ENCODE peak calls at places on chromosomes 16 and 17, in six cellular contexts. U is tibial artery, V is tibial nerve, F is AG04450, N is mesendoderm, K is psoas muscle. P is an unnamed sample.

GRCh38 chr16:5678371-5678770 is 580.8 kb upstream of the EEF2KMT start:
- DNase-seq in U (no peak), V (no peak), F (no peak), N (peak; percentile 77), K (no peak), P (no peak)

GRCh38 chr17:63437287-63438091 is 8.6 kb downstream of the CYB561 start:
- DNase-seq in U (no peak), V (peak; percentile 41), F (no peak), N (no peak), K (peak; percentile 64), P (no peak)

GRCh38 chr16:67419502-67419901 is 3.2 kb upstream of the ZDHHC1 start:
- DNase-seq in U (no peak), V (no peak), F (no peak), N (no peak), K (no peak), P (no peak)

GRCh38 chr17:74152591-74153455 is 50.7 kb upstream of the RPL38 start:
- DNase-seq in U (no peak), V (no peak), F (no peak), N (peak; percentile 46), K (no peak), P (no peak)

GRCh38 chr16:47143329-47143676 is 442 bp downstream of the NETO2 start:
- DNase-seq in U (peak; percentile 26), V (no peak), F (no peak), N (peak; percentile 89), K (no peak), P (no peak)

GRCh38 chr17:69722518-69722917 is 308.0 kb downstream of the MAP2K6 start:
- DNase-seq in U (no peak), V (no peak), F (no peak), N (no peak), K (no peak), P (no peak)

GRCh38 chr17:61461967-61462733 is 9.9 kb downstream of the TBX4 start:
- DNase-seq in U (no peak), V (no peak), F (no peak), N (no peak), K (no peak), P (no peak)

GRCh38 chr17:60169921-60170817 is 20.4 kb downstream of the CA4 start:
- DNase-seq in U (no peak), V (no peak), F (no peak), N (no peak), K (no peak), P (no peak)

GRCh38 chr16:4280625-4281024 is 7.8 kb upstream of the TFAP4 start:
- DNase-seq in U (no peak), V (no peak), F (no peak), N (no peak), K (no peak), P (no peak)

GRCh38 chr17:17165666-17166308 is 40.3 kb downstream of the PLD6 start:
- DNase-seq in U (no peak), V (no peak), F (no peak), N (no peak), K (peak; percentile 69), P (no peak)

GRCh38 chr16:29819506-29819905 is 756 bp upstream of the MVP start:
- DNase-seq in U (no peak), V (no peak), F (no peak), N (peak; percentile 32), K (no peak), P (no peak)

GRCh38 chr16:972316-973002 is 1.7 kb upstream of the LMF1 start:
- DNase-seq in U (no peak), V (no peak), F (no peak), N (no peak), K (no peak), P (no peak)

GRCh38 chr17:80438806-80439205 is 23.8 kb downstream of the ENDOV start:
- DNase-seq in U (no peak), V (no peak), F (no peak), N (no peak), K (peak; percentile 30), P (no peak)

GRCh38 chr17:70320642-70321345 is 151.5 kb downstream of the KCNJ2 start:
- DNase-seq in U (no peak), V (no peak), F (no peak), N (no peak), K (no peak), P (no peak)

GRCh38 chr16:49181812-49182211 is 99.8 kb downstream of the CBLN1 start:
- DNase-seq in U (no peak), V (no peak), F (no peak), N (peak; percentile 1), K (no peak), P (no peak)

GRCh38 chr17:37096071-37096470 is 147.3 kb downstream of the AATF start:
- DNase-seq in U (no peak), V (no peak), F (no peak), N (no peak), K (no peak), P (no peak)

GRCh38 chr17:37361543-37361942 is 14.2 kb upstream of the C17orf78 start:
- DNase-seq in U (no peak), V (no peak), F (no peak), N (no peak), K (no peak), P (peak; percentile 97)

GRCh38 chr17:73027130-73027741 is 65.3 kb downstream of the SLC39A11 start:
- DNase-seq in U (no peak), V (no peak), F (no peak), N (no peak), K (no peak), P (no peak)

GRCh38 chr16:27291722-27292240 is 22.0 kb upstream of the IL4R start:
- DNase-seq in U (no peak), V (no peak), F (no peak), N (no peak), K (no peak), P (no peak)

GRCh38 chr17:72565006-72565405 is 444.2 kb downstream of the SOX9 start:
- DNase-seq in U (no peak), V (no peak), F (no peak), N (no peak), K (no peak), P (no peak)

GRCh38 chr16:30896203-30896889 is at the start of gene CTF1:
- DNase-seq in U (peak; percentile 79), V (peak; percentile 65), F (peak; percentile 78), N (peak; percentile 94), K (peak; percentile 88), P (peak; percentile 87)

GRCh38 chr17:49851387-49852291 is 3.8 kb upstream of the TAC4 start:
- DNase-seq in U (peak; percentile 71), V (peak; percentile 33), F (peak; percentile 15), N (peak; percentile 79), K (peak; percentile 87), P (no peak)

GRCh38 chr17:34171245-34171818 is 83.8 kb upstream of the CCL2 start:
- DNase-seq in U (peak; percentile 75), V (peak; percentile 52), F (no peak), N (peak; percentile 86), K (peak; percentile 63), P (no peak)

GRCh38 chr16:68490829-68491575 is 42.7 kb upstream of the SMPD3 start:
- DNase-seq in U (no peak), V (no peak), F (no peak), N (peak; percentile 83), K (no peak), P (peak; percentile 89)

GRCh38 chr17:55527520-55528118 is 16.4 kb upstream of the SMIM36 start:
- DNase-seq in U (peak; percentile 30), V (no peak), F (peak; percentile 44), N (peak; percentile 62), K (no peak), P (peak; percentile 33)

GRCh38 chr17:27554152-27554551 is 76.8 kb upstream of the LGALS9 start:
- DNase-seq in U (no peak), V (no peak), F (no peak), N (no peak), K (no peak), P (no peak)

DNA sequence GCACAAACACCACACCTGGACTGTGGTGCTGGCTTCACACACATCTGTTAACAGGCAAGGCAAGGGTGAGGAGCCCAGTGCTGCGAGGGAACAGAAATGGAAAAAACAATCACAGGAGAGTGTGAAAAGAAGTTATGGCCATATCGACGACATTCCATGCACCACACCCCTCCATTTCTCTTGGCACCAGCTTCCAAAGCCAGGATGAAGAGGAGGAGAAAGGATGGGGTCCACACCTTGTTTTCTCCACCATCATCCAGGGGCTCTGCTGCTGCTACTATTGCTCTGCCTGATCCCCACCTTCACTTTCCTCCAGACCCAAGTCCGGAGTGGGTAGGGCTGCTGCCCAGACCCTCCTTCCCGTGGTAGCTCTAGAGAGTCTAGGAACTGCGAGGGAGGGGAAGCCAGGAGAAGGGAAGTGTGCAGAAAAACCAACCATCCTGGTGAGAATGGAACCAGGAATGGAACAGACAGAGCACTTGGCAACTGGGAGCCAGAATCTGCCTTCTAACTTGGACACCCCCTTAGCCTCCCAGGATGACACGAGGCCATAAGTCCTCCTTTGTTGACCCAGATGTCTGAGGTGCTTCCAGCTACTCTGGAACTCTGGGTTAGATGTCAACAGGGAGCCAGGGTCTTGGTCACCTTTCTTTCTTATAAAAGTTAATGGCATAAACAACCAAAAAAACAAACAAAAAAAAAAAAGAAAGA is 1.2 kb upstream of the PROCA1 start:
- DNase-seq in U (no peak), V (no peak), F (no peak), N (no peak), K (no peak), P (no peak)
- H3K27ac ChIP-seq in U (peak overlapping the region; percentile 98), V (peak overlapping the region; percentile 94), F (no peak overlapping the region), N (peak overlapping the region; percentile 6), K (no peak overlapping the region), P (no peak overlapping the region)

GRCh38 chr17:81687770-81688541 is 4.1 kb downstream of the HGS start:
- DNase-seq in U (no peak), V (no peak), F (no peak), N (no peak), K (no peak), P (no peak)

GRCh38 chr17:81690549-81690948 is 6.7 kb downstream of the HGS start:
- DNase-seq in U (no peak), V (no peak), F (no peak), N (no peak), K (no peak), P (no peak)

GRCh38 chr17:81686614-81687013 is 2.8 kb downstream of the HGS start:
- DNase-seq in U (no peak), V (no peak), F (no peak), N (no peak), K (peak; percentile 51), P (no peak)

GRCh38 chr17:81690066-81690465 is 6.3 kb downstream of the HGS start:
- DNase-seq in U (no peak), V (no peak), F (no peak), N (no peak), K (no peak), P (no peak)

GRCh38 chr17:81688616-81689015 is 4.8 kb downstream of the HGS start:
- DNase-seq in U (no peak), V (no peak), F (no peak), N (no peak), K (no peak), P (no peak)
- H3K27me3 ChIP-seq in U (no peaks in the 10 kb centered on the region), V (no peaks in the 10 kb centered on the region), F (no peaks in the 10 kb centered on the region), N (no peaks in the 10 kb centered on the region), K (no peaks in the 10 kb centered on the region), P (no peaks in the 10 kb centered on the region)

GRCh38 chr16:25626172-25626571 is 65.6 kb upstream of the HS3ST4 start:
- DNase-seq in U (no peak), V (no peak), F (no peak), N (no peak), K (no peak), P (peak; percentile 2)
- H3K27ac ChIP-seq in U (no peak overlapping the region), V (no peak overlapping the region), F (no peak overlapping the region), N (no peak overlapping the region), K (no peak overlapping the region), P (no peak overlapping the region)

GRCh38 chr17:38585805-38586529 is 19.8 kb downstream of the SRCIN1 start:
- DNase-seq in U (no peak), V (no peak), F (no peak), N (no peak), K (no peak), P (no peak)
- H3K27me3 ChIP-seq in U (no peaks in the 10 kb centered on the region), V (peaks cover 42% of the 10 kb centered on the region), F (peaks cover 73% of the 10 kb centered on the region), N (no peaks in the 10 kb centered on the region), K (peaks cover 46% of the 10 kb centered on the region), P (peaks cover 59% of the 10 kb centered on the region)

P was measured in foreskin keratinocyte.